ENCODE peak calls at places on chromosome 2, in ten cellular contexts. R is SJSA1, A is psoas muscle, M is body of pancreas, O is aorta, B is right cardiac atrium, C is cardiac muscle cell, Z is thoracic aorta, I is Karpas-422, L is astrocyte of the spinal cord. U is an unnamed sample.

GRCh38 chr2:139946690-139947089 is 1166.5 kb upstream of the NXPH2 start:
- DNase-seq in I (no peak), Z (no peak), B (no peak), M (no peak), R (no peak), O (no peak), A (no peak), L (no peak), C (no peak), U (no peak)

GRCh38 chr2:104976603-104977120 is 61.2 kb upstream of the MRPS9 start:
- DNase-seq in A (no peak), I (peak; percentile 92), B (no peak), L (no peak), M (no peak), O (no peak), Z (no peak), C (no peak), R (no peak), U (no peak)

GRCh38 chr2:109594246-109594900 is 19.4 kb downstream of the SEPTIN10 start:
- DNase-seq in C (no peak), A (no peak), O (no peak), B (no peak), M (no peak), R (no peak), Z (no peak), L (peak; percentile 34), I (no peak), U (no peak)

GRCh38 chr2:217899231-217900009 is 103.4 kb downstream of the TNS1 start:
- DNase-seq in M (peak; percentile 78), O (peak; percentile 94), L (peak; percentile 67), A (peak; percentile 86), B (peak; percentile 84), C (peak; percentile 90), I (peak; percentile 78), Z (no peak), R (peak; percentile 88), U (peak; percentile 93)

GRCh38 chr2:108413731-108414130 is 35.3 kb upstream of the GCC2 start:
- DNase-seq in O (no peak), I (no peak), A (no peak), L (no peak), M (no peak), R (no peak), C (no peak), Z (no peak), B (no peak), U (no peak)

GRCh38 chr2:31886700-31887099 is 124.1 kb downstream of the MEMO1 start:
- DNase-seq in C (peak; percentile 14), Z (no peak), B (no peak), A (no peak), I (peak; percentile 58), M (no peak), R (no peak), O (no peak), L (no peak), U (no peak)

GRCh38 chr2:62206024-62206423 is 10.1 kb downstream of the B3GNT2 start:
- DNase-seq in C (no peak), B (no peak), O (no peak), L (no peak), A (no peak), M (no peak), R (no peak), Z (no peak), I (no peak), U (no peak)

GRCh38 chr2:45115181-45115580 is 105.9 kb upstream of the SIX2 start:
- DNase-seq in B (no peak), R (no peak), O (no peak), L (no peak), M (no peak), C (no peak), Z (no peak), I (no peak), A (no peak), U (no peak)

GRCh38 chr2:8694737-8695136 is 12.9 kb downstream of the ID2 start:
- DNase-seq in Z (no peak), A (no peak), L (peak; percentile 49), M (no peak), O (no peak), R (no peak), B (no peak), C (peak; percentile 42), I (no peak), U (peak; percentile 82)

GRCh38 chr2:11534078-11534745 is 367 bp downstream of the GREB1 start:
- DNase-seq in M (no peak), O (no peak), L (no peak), A (no peak), C (no peak), I (no peak), Z (no peak), R (no peak), B (no peak), U (no peak)

GRCh38 chr2:77954931-77955330 is 432.8 kb upstream of the LRRTM4 start:
- DNase-seq in M (no peak), L (no peak), R (no peak), C (no peak), O (no peak), Z (no peak), B (no peak), A (no peak), I (no peak), U (no peak)

GRCh38 chr2:87401726-87402345 is 346.1 kb upstream of the PLGLB2 start:
- DNase-seq in B (peak; percentile 20), L (no peak), C (no peak), M (no peak), A (no peak), I (peak; percentile 36), R (no peak), Z (no peak), O (peak; percentile 45), U (no peak)

GRCh38 chr2:60885683-60886082 is 4.3 kb downstream of the REL start:
- DNase-seq in M (no peak), Z (no peak), B (no peak), O (no peak), L (no peak), R (no peak), I (peak; percentile 49), C (no peak), A (no peak), U (no peak)

GRCh38 chr2:100733344-100734187 is 86.4 kb upstream of the NPAS2 start:
- DNase-seq in M (no peak), O (no peak), B (peak; percentile 58), R (no peak), A (peak; percentile 74), I (no peak), Z (no peak), L (peak; percentile 54), C (peak; percentile 97), U (peak; percentile 97)

GRCh38 chr2:213199871-213200270 is 48.5 kb upstream of the IKZF2 start:
- DNase-seq in C (peak; percentile 51), R (no peak), L (peak; percentile 45), O (no peak), M (no peak), I (no peak), A (no peak), B (no peak), Z (no peak), U (peak; percentile 63)

GRCh38 chr2:16240459-16240858 is 300.1 kb downstream of the MYCN start:
- DNase-seq in B (no peak), Z (no peak), C (no peak), M (no peak), I (no peak), L (no peak), R (no peak), O (no peak), A (no peak), U (no peak)

GRCh38 chr2:16239296-16239850 is 299.0 kb downstream of the MYCN start:
- DNase-seq in B (no peak), L (no peak), O (no peak), Z (no peak), I (no peak), C (no peak), M (no peak), A (no peak), R (no peak), U (no peak)

GRCh38 chr2:16235747-16236146 is 295.4 kb downstream of the MYCN start:
- DNase-seq in I (no peak), Z (no peak), A (no peak), M (no peak), L (no peak), B (no peak), R (no peak), C (no peak), O (no peak), U (no peak)

GRCh38 chr2:16238756-16239150 is 298.4 kb downstream of the MYCN start:
- DNase-seq in Z (no peak), O (no peak), B (no peak), R (no peak), A (no peak), M (no peak), L (no peak), I (no peak), C (no peak), U (no peak)

GRCh38 chr2:16238001-16238755 is 297.8 kb downstream of the MYCN start:
- DNase-seq in A (no peak), O (no peak), Z (no peak), C (no peak), I (no peak), L (no peak), B (no peak), M (no peak), R (no peak), U (no peak)
- H3K4me3 ChIP-seq in A (no peak overlapping the region), O (no peak overlapping the region), Z (no peak overlapping the region), C (no peak overlapping the region), I (no peak overlapping the region), L (no peak overlapping the region), B (no peak overlapping the region), M (no peak overlapping the region), R (no peak overlapping the region), U (no peak overlapping the region)

DNA sequence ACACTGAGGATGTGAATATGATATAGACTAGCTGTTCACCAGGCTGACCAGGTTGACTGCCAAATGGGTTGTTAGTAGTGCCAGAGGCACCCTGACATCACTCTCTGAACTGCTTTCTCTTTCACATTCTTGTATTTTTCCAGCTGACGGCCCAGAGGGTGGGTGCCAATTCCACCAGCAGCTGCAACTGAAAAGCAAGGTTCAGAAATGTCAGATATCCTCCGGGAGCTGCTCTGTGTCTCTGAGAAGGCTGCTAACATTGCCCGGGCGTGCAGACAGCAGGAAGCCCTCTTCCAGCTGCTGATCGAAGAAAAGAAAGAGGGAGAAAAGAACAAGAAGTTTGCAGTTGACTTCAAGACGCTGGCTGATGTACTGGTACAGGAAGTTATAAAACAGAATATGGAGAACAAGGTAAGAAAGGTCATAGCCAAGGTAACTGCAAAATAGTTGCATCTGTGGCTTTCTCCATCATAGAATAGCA is 16.5 kb downstream of the INPP1 start:
- DNase-seq in I (no peak), R (no peak), Z (peak; percentile 37), L (peak; percentile 79), A (peak; percentile 48), B (peak; percentile 81), O (no peak), M (peak; percentile 63), C (peak; percentile 81), U (peak; percentile 85)
- H3K4me3 ChIP-seq in I (peak overlapping the region; percentile 28), R (no peak overlapping the region), Z (peak overlapping the region; percentile 65), L (peak overlapping the region; percentile 23), A (peak overlapping the region; percentile 26), B (peak overlapping the region; percentile 35), O (no peak overlapping the region), M (no peak overlapping the region), C (no peak overlapping the region), U (peak overlapping the region; percentile 30)

GRCh38 chr2:153575171-153575853 is 96.8 kb upstream of the RPRM start:
- DNase-seq in M (no peak), R (no peak), C (no peak), I (peak; percentile 52), A (no peak), Z (no peak), L (no peak), B (no peak), O (no peak), U (no peak)
- H3K4me3 ChIP-seq in M (no peak overlapping the region), R (no peak overlapping the region), C (no peak overlapping the region), I (no peak overlapping the region), A (no peak overlapping the region), Z (no peak overlapping the region), L (no peak overlapping the region), B (no peak overlapping the region), O (no peak overlapping the region), U (no peak overlapping the region)

GRCh38 chr2:36360834-36361233 is 5.3 kb downstream of the CRIM1 start:
- DNase-seq in Z (no peak), A (no peak), R (no peak), I (no peak), O (no peak), M (no peak), B (no peak), L (no peak), C (no peak), U (no peak)
- H3K4me3 ChIP-seq in Z (peak overlapping the region; percentile 93), A (no peak overlapping the region), R (no peak overlapping the region), I (no peak overlapping the region), O (no peak overlapping the region), M (no peak overlapping the region), B (no peak overlapping the region), L (no peak overlapping the region), C (no peak overlapping the region), U (no peak overlapping the region)